ENCODE peak calls at places on chromosomes 3 and 15, in four cellular contexts. One of them, this sample, is unnamed.

GRCh38 chr3:8307545-8308110 is 194.0 kb upstream of the LMCD1 start:
- DNase-seq in stomach: no peak
- DNase-seq in GM23248: no peak
- DNase-seq in AG04450: no peak
- DNase-seq in this sample: no peak

GRCh38 chr3:35659808-35660207 is 20.5 kb downstream of the ARPP21 start:
- DNase-seq in stomach: no peak
- DNase-seq in AG04450: no peak
- DNase-seq in GM23248: no peak
- DNase-seq in this sample: no peak

GRCh38 chr3:157755254-157755653 is 252.0 kb upstream of the VEPH1 start:
- DNase-seq in AG04450: no peak
- DNase-seq in stomach: no peak
- DNase-seq in GM23248: no peak
- DNase-seq in this sample: no peak

GRCh38 chr3:152508705-152509104 is 240.0 kb downstream of the MBNL1 start:
- DNase-seq in stomach: no peak
- DNase-seq in AG04450: no peak
- DNase-seq in GM23248: peak
- DNase-seq in this sample: no peak

GRCh38 chr3:167318996-167319615 is 61.0 kb downstream of the ZBBX start:
- DNase-seq in GM23248: no peak
- DNase-seq in stomach: no peak
- DNase-seq in AG04450: no peak
- DNase-seq in this sample: no peak

GRCh38 chr3:8261018-8261417 is 240.6 kb upstream of the LMCD1 start:
- DNase-seq in GM23248: no peak
- DNase-seq in stomach: no peak
- DNase-seq in AG04450: no peak
- DNase-seq in this sample: no peak

GRCh38 chr3:117868766-117869165 is 1159.2 kb downstream of the TUSC7 start:
- DNase-seq in GM23248: peak
- DNase-seq in stomach: no peak
- DNase-seq in AG04450: no peak
- DNase-seq in this sample: no peak

GRCh38 chr3:38039101-38039898 is at the start of gene DLEC1:
- DNase-seq in stomach: peak
- DNase-seq in AG04450: no peak
- DNase-seq in GM23248: no peak
- DNase-seq in this sample: no peak

GRCh38 chr3:124730920-124731297 is 657 bp downstream of the UMPS start:
- DNase-seq in stomach: no peak
- DNase-seq in AG04450: no peak
- DNase-seq in GM23248: no peak
- DNase-seq in this sample: no peak

DNA sequence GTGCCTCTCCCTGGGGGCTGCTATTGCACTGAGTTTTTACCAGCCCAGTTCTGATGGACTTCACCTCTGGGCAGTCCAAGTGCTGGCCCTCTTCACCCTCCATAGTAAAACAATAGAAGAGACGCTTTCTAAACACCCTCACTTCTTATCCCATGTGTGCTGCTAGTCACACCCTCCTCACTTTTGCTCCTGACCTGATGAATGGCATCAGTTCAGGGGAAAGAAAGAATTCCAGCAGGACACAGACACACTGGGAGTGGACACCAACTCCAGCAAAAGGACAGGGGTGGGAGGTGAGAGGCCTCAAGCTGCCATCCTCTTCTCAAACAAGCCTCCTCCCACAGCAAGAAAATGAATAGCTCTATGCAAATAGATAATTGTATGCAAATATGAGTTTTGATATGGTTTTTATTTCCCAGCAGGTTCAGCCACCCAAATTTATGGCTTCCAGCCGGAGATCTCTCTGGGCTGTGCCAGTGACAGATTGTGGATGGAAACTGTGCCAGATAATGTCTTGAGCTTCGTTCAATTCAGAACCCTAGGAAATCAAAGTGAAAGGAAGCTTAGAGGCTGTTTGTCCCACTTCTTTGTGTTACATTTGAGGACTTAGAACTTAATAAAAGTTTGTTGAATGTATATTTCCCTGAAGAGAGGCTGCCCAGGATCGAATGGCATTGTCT is 209.4 kb upstream of the PPP2R3A start:
- DNase-seq in AG04450: no peak
- DNase-seq in stomach: no peak
- DNase-seq in GM23248: no peak
- DNase-seq in this sample: no peak
- H3K27ac ChIP-seq in AG04450: no peak
- H3K27ac ChIP-seq in stomach: no peak
- H3K27ac ChIP-seq in GM23248: no peak
- H3K27ac ChIP-seq in this sample: no peak

DNA sequence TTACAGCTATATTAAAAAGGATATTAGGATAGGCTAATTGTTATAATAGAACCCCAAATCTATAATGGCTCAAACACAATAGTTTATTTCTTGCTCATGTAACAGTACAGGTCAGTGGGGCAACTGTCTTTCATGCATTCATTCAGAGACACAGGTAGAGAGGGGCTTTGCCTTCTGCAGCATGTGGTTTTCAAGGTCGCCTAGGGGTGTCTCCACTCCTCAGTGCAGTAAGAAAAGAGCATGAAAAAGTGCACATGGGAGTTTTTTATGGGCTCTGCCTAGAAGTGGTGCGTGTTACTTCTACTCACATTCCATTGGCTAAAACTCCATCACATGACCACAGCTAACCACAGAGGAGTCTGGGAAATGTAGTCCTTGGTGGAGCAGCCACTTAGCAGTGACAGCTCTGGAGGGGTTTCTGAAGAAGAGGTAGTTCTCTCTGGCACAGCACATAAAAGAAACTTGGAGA is 1.8 kb downstream of the ZBTB38 start:
- DNase-seq in stomach: peak
- DNase-seq in GM23248: peak
- DNase-seq in AG04450: no peak
- DNase-seq in this sample: peak
- H3K27ac ChIP-seq in stomach: no peak
- H3K27ac ChIP-seq in GM23248: peak
- H3K27ac ChIP-seq in AG04450: no peak
- H3K27ac ChIP-seq in this sample: peak

DNA sequence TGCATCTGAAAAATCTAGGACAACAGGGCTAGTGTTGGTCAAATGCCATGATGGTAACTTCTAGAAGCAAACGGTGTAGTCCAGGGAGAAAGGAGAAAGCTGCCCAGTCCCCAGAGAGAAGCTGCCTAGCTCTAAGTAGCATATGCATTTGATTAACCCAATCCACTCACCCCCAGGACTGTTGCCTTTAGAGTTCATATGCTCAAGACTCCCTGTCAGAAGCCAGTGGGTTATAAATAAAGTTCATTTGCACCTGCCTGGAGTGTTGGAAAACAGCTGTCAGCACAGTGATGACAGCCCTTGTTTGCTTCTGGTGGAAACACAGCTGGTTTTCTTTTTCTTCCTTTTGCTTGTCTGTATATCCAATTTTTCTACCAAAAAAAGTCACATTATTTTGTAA is 2.1 kb upstream of the TM4SF4 start:
- DNase-seq in GM23248: peak
- DNase-seq in stomach: no peak
- DNase-seq in AG04450: no peak
- DNase-seq in this sample: no peak
- H3K27ac ChIP-seq in GM23248: peak
- H3K27ac ChIP-seq in stomach: peak
- H3K27ac ChIP-seq in AG04450: no peak
- H3K27ac ChIP-seq in this sample: no peak

DNA sequence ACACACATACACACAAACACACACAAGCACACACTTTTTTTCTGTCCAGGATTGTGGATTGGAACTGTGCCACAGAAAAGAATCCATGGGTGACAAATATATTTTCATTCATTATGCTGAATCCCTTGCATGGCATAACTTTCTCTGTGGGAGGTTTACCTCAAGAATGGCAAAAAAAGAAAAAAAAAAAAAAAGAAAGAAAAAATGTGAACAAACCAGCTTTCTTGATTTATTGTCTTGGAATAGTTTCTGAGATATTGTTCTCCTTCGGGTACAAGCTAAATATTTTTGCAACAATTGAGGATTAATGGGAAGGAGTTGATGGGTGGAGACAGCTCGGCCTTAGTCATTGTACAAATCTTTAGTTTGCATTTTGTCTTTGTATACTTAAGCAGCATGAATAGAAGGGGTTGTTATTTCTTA is 153.1 kb downstream of the GMNC start:
- DNase-seq in stomach: no peak
- DNase-seq in GM23248: peak
- DNase-seq in AG04450: no peak
- DNase-seq in this sample: no peak
- H3K27ac ChIP-seq in stomach: no peak
- H3K27ac ChIP-seq in GM23248: no peak
- H3K27ac ChIP-seq in AG04450: no peak
- H3K27ac ChIP-seq in this sample: no peak

GRCh38 chr15:80162059-80162554 is 9.3 kb downstream of the FAH start:
- DNase-seq in AG04450: no peak
- DNase-seq in stomach: no peak
- DNase-seq in GM23248: no peak
- DNase-seq in this sample: no peak

GRCh38 chr15:80161473-80162016 is 8.7 kb downstream of the FAH start:
- DNase-seq in stomach: no peak
- DNase-seq in GM23248: no peak
- DNase-seq in AG04450: no peak
- DNase-seq in this sample: no peak

GRCh38 chr15:80159811-80160569 is 7.2 kb downstream of the FAH start:
- DNase-seq in AG04450: no peak
- DNase-seq in stomach: no peak
- DNase-seq in GM23248: peak
- DNase-seq in this sample: no peak

GRCh38 chr15:80159301-80159700 is 6.5 kb downstream of the FAH start:
- DNase-seq in AG04450: no peak
- DNase-seq in stomach: no peak
- DNase-seq in GM23248: no peak
- DNase-seq in this sample: no peak

DNA sequence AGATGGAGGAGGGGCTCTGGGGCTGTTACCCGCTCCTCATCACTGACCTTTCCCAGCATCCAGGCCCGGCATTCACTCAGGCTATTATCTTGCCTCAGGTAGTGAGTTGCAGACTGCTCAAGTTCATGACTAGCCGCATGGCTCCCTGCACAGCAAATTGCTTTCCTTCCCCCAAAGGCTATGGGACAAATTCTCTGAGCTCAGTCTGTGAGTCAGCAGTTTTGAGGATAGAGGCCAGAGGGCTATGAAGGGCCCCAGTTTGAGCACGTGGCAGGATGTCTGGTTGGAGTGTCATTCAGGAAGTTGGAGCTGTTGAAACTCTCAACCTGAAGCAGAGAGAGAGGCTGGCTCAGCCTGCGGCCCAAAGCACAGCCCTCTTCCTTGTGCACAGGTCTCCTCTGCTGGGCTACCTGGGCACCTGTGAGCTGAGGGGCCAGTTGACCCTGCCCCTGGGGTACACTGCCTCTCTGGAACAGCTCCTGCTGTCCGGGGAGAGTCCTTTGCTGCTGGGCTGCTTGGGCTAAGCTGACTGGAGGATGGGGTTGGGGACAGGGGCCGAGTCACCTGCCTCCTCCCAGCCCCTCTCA is 7.9 kb downstream of the FAH start:
- DNase-seq in GM23248: peak
- DNase-seq in AG04450: peak
- DNase-seq in stomach: no peak
- DNase-seq in this sample: no peak
- H3K27ac ChIP-seq in GM23248: peak
- H3K27ac ChIP-seq in AG04450: peak
- H3K27ac ChIP-seq in stomach: no peak
- H3K27ac ChIP-seq in this sample: no peak

DNA sequence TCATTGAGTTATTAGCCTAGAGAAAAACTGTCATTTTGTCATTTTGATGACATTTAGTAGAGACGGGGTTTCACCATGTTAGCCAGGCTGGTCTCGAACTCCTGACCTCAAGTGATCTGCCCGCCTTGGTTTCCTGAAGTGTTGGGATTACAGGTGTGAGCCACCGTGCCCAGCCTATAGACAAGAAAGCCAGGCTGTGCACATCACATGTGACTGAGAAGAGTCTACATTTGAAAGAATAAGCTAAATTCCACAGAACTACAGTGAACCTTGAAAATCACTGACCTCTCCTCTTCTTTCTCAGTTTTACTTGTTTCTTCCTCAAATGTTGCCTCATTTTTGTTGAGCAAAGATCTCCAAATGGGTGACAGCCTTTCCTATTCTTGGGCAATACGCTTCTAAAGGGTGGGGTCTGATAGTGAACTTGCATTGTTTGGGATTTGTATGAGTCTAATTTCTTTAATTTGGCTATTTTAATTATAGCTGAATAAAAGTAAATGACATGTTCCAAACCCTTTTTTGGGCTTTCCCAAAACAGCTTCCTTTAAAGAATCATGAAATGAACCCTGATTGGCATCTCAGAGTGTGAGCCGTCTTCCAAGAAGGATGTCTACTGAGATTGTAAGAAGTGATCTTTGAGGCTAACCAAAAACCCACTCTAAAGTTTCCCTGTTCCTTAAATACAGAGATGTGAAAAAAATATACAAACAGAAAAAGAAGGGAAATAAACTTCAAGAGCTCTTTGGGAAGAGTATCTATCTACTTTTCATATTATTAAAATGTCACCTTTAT is 21.5 kb upstream of the SPTBN5 start:
- DNase-seq in AG04450: no peak
- DNase-seq in stomach: no peak
- DNase-seq in GM23248: no peak
- DNase-seq in this sample: no peak
- H3K27ac ChIP-seq in AG04450: no peak
- H3K27ac ChIP-seq in stomach: no peak
- H3K27ac ChIP-seq in GM23248: no peak
- H3K27ac ChIP-seq in this sample: no peak

This sample was measured in caudate nucleus.